ENCODE peak calls at places on chromosomes 2 and 18, in eight cellular contexts. F is DMS 273 treated with DMSO at 0.1 percent for 48 hours; K is stimulated activated CD8-positive, alpha-beta memory T cell treated with anti-CD3 and anti-CD28 coated beads, Interleukin-15, amount 100 ng/mL, for 24 hours; Y is occipital lobe; G is tibial artery; J is T-helper 1 cell; H is stimulated activated naive CD4-positive, alpha-beta T cell; P is HEK293T. D is an unnamed sample.
A peak's percentile ranks its signal among the peaks of the same experiment; 100 is the strongest.

GRCh38 chr18:79613186-79613931 is 66.2 kb upstream of the CTDP1 start:
- DNase-seq in F (no peak), K (no peak), Y (no peak), G (peak; percentile 54), J (no peak), H (no peak), P (no peak), D (no peak)

GRCh38 chr2:109124982-109125594 is 3.9 kb upstream of the SH3RF3 start:
- DNase-seq in F (no peak), K (no peak), Y (no peak), G (no peak), J (no peak), H (no peak), P (no peak), D (peak; percentile 19)

GRCh38 chr2:133862400-133862977 is 294.2 kb upstream of the NCKAP5 start:
- DNase-seq in F (no peak), K (no peak), Y (no peak), G (no peak), J (no peak), H (no peak), P (no peak), D (no peak)

GRCh38 chr18:3177902-3178687 is 41.7 kb downstream of the MYOM1 start:
- DNase-seq in F (no peak), K (no peak), Y (no peak), G (peak; percentile 79), J (no peak), H (no peak), P (no peak), D (no peak)

GRCh38 chr2:238120463-238121298 is 17.8 kb upstream of the KLHL30 start:
- DNase-seq in F (no peak), K (no peak), Y (no peak), G (no peak), J (no peak), H (no peak), P (no peak), D (peak; percentile 71)

GRCh38 chr2:24228470-24228869 is 53.6 kb downstream of the FAM228A start:
- DNase-seq in F (peak; percentile 45), K (no peak), Y (no peak), G (no peak), J (no peak), H (no peak), P (no peak), D (peak; percentile 45)

GRCh38 chr2:152335016-152335850 is at the start of gene FMNL2:
- DNase-seq in F (peak; percentile 79), K (peak; percentile 13), Y (peak; percentile 87), G (peak; percentile 93), J (peak; percentile 1), H (peak; percentile 44), P (peak; percentile 90), D (peak; percentile 95)

GRCh38 chr2:108288534-108289106 is at the start of gene SULT1C2:
- DNase-seq in F (no peak), K (no peak), Y (no peak), G (no peak), J (no peak), H (no peak), P (peak; percentile 65), D (peak; percentile 76)

GRCh38 chr2:136319227-136319626 is 201.3 kb upstream of the CXCR4 start:
- DNase-seq in F (no peak), K (no peak), Y (no peak), G (no peak), J (no peak), H (no peak), P (no peak), D (no peak)

GRCh38 chr2:65040414-65041261 is 15.6 kb upstream of the CEP68 start:
- DNase-seq in F (peak; percentile 26), K (peak; percentile 33), Y (peak; percentile 71), G (peak; percentile 92), J (peak; percentile 69), H (peak; percentile 82), P (peak; percentile 85), D (peak; percentile 86)

GRCh38 chr2:39712953-39713352 is 47.2 kb downstream of the TMEM178A start:
- DNase-seq in F (no peak), K (no peak), Y (no peak), G (no peak), J (no peak), H (no peak), P (no peak), D (no peak)

GRCh38 chr2:119178811-119179601 is 20.5 kb upstream of the C1QL2 start:
- DNase-seq in F (no peak), K (no peak), Y (no peak), G (no peak), J (no peak), H (no peak), P (no peak), D (no peak)

GRCh38 chr2:56182420-56182819 is 1.4 kb upstream of the CCDC85A start:
- DNase-seq in F (no peak), K (no peak), Y (no peak), G (no peak), J (no peak), H (no peak), P (no peak), D (peak; percentile 87)

GRCh38 chr2:186229265-186229664 is 256.8 kb upstream of the ZC3H15 start:
- DNase-seq in F (no peak), K (no peak), Y (no peak), G (no peak), J (no peak), H (no peak), P (no peak), D (no peak)

GRCh38 chr2:120005834-120006521 is 6.9 kb upstream of the EPB41L5 start:
- DNase-seq in F (no peak), K (no peak), Y (no peak), G (no peak), J (no peak), H (no peak), P (no peak), D (no peak)

D was measured in GM23338.